ENCODE peak calls at places on chromosomes 5 and 9, in nine cellular contexts. U is heart left ventricle, Q is IMR-90, O is tibial nerve, P is A549, K is breast epithelium, C is ovary, Z is lower leg skin, A is upper lobe of left lung. B is an unnamed sample.
A peak's percentile ranks its signal among the peaks of the same experiment; 100 is the strongest.

GRCh38 chr5:125654392-125654791 is 768.8 kb upstream of the GRAMD2B start:
- DNase-seq in A (no peak), Z (no peak), U (no peak), O (no peak), C (no peak), Q (no peak), P (no peak), K (no peak), B (no peak)

GRCh38 chr5:88290801-88291200 is 22.2 kb upstream of the TMEM161B start:
- DNase-seq in O (no peak), Z (no peak), K (no peak), P (no peak), A (no peak), Q (peak; percentile 72), C (no peak), U (no peak), B (no peak)

GRCh38 chr9:110835404-110835803 is 166.8 kb downstream of the MUSK start:
- DNase-seq in K (no peak), P (peak; percentile 43), U (no peak), A (no peak), O (no peak), C (no peak), Z (no peak), Q (peak; percentile 91), B (no peak)

GRCh38 chr9:36818965-36819870 is 214.8 kb downstream of the PAX5 start:
- DNase-seq in K (no peak), Q (no peak), A (peak; percentile 81), P (no peak), Z (no peak), U (no peak), C (peak; percentile 40), O (no peak), B (no peak)

GRCh38 chr5:159231167-159231566 is 21.8 kb upstream of the RNF145 start:
- DNase-seq in Q (peak; percentile 31), Z (no peak), C (no peak), K (no peak), A (no peak), P (no peak), U (no peak), O (no peak), B (no peak)

GRCh38 chr5:96142786-96143434 is 181.3 kb upstream of the ELL2 start:
- DNase-seq in O (peak; percentile 40), K (no peak), C (no peak), A (no peak), P (no peak), U (no peak), Z (peak; percentile 33), Q (peak; percentile 69), B (no peak)

GRCh38 chr9:20178197-20178596 is 389.4 kb upstream of the SLC24A2 start:
- DNase-seq in U (no peak), O (no peak), C (no peak), Z (no peak), Q (no peak), K (no peak), P (no peak), A (no peak), B (no peak)

GRCh38 chr9:135677641-135678168 is 14.6 kb downstream of the LCN9 start:
- DNase-seq in Z (no peak), P (no peak), Q (no peak), C (no peak), U (no peak), K (no peak), O (no peak), A (peak; percentile 56), B (no peak)

GRCh38 chr9:111754800-111755199 is 39.9 kb downstream of the SHOC1 start:
- DNase-seq in O (no peak), Z (no peak), C (no peak), U (no peak), P (no peak), K (no peak), Q (no peak), A (no peak), B (no peak)

GRCh38 chr5:95743877-95744276 is 12.7 kb downstream of the RHOBTB3 start:
- DNase-seq in Z (no peak), Q (no peak), C (no peak), O (no peak), U (no peak), K (no peak), P (no peak), A (no peak), B (no peak)

GRCh38 chr5:145062280-145062679 is 772.9 kb downstream of the PRELID2 start:
- DNase-seq in K (no peak), U (no peak), Z (no peak), A (no peak), Q (peak; percentile 58), P (no peak), O (no peak), C (no peak), B (no peak)

GRCh38 chr5:125199968-125200841 is 453.8 kb upstream of the ZNF608 start:
- DNase-seq in U (no peak), C (no peak), K (no peak), O (no peak), Z (no peak), P (no peak), Q (no peak), A (no peak), B (peak; percentile 18)

DNA sequence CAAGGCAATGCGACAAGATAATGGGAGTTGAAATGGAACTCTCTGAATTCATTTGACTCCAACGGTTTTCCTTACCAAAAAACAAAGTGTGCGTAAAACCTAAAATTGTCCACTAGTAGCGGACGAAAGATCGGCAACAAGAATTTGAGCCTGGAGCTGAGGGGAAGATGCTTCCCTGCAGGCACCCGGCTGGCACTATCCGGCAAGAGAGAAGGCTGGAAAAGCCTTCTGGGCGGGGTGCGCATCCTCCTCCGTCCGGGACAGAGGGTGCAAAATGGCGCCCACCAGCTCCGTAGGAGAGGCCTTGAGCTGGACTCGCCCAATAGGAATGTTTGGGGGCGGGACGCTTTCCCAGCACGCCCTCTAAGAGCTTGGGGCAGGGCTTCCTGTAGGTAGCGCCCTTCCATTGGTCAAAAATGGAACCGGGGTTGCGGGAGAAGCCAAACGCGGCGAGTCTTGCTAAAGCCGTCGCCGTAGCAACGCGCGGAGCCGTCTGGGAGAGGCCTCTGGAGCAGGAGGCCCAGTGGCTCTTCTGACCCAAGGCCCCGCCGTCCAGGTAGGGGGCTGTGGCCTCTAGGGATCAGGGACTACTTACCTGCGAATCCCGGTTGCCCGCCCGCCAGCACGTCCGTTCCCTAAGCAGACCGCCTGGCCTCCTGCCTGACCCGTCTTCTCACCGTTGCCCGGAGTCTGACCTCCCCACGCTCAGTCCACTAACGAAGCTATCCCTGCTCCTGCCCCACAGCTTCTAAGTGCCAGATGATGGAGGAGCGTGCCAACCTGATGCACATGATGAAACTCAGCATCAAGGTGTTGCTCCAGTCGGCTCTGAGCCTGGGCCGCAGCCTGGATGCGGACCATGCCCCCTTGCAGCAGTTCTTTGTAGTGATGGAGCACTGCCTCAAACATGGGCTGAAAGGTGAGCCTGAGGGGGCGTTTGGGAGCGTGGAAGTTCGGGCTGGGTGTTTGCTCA is 9.2 kb downstream of the RUFY1 start:
- DNase-seq in P (peak; percentile 99), Z (peak; percentile 97), C (peak; percentile 96), A (peak; percentile 94), U (peak; percentile 97), O (peak; percentile 94), K (peak; percentile 99), Q (peak; percentile 98), B (peak; percentile 97)
- TF ChIP-seq POLR2A in P (peak; percentile 75), Z (no peak), C (peak; percentile 88), A (peak; percentile 90), U (peak; percentile 96), O (peak; percentile 97), K (peak; percentile 85), Q (peak; percentile 89), B (peak; percentile 95)

GRCh38 chr5:140205952-140206351 is 31.0 kb downstream of the CYSTM1 start:
- DNase-seq in A (no peak), K (no peak), C (no peak), P (no peak), U (no peak), O (no peak), Z (no peak), Q (no peak), B (no peak)
- TF ChIP-seq CTCF in A (no peak), K (no peak), C (no peak), P (no peak), U (no peak), O (no peak), Z (no peak), Q (no peak), B (no peak)

GRCh38 chr5:146447734-146448380 is 724 bp downstream of the TCERG1 start:
- DNase-seq in A (no peak), P (no peak), C (no peak), U (no peak), K (no peak), Z (no peak), O (no peak), Q (peak; percentile 55), B (no peak)

GRCh38 chr5:146451411-146451810 is 4.3 kb downstream of the TCERG1 start:
- DNase-seq in Z (no peak), C (no peak), Q (no peak), O (no peak), K (no peak), A (no peak), P (no peak), U (no peak), B (no peak)

GRCh38 chr5:146448783-146449519 is 1.8 kb downstream of the TCERG1 start:
- DNase-seq in A (no peak), P (no peak), Q (no peak), U (no peak), C (no peak), K (no peak), O (no peak), Z (no peak), B (no peak)

GRCh38 chr5:146441896-146442295 is 5.2 kb upstream of the TCERG1 start:
- DNase-seq in C (no peak), U (no peak), P (no peak), K (no peak), A (no peak), O (no peak), Q (peak; percentile 36), Z (no peak), B (no peak)

DNA sequence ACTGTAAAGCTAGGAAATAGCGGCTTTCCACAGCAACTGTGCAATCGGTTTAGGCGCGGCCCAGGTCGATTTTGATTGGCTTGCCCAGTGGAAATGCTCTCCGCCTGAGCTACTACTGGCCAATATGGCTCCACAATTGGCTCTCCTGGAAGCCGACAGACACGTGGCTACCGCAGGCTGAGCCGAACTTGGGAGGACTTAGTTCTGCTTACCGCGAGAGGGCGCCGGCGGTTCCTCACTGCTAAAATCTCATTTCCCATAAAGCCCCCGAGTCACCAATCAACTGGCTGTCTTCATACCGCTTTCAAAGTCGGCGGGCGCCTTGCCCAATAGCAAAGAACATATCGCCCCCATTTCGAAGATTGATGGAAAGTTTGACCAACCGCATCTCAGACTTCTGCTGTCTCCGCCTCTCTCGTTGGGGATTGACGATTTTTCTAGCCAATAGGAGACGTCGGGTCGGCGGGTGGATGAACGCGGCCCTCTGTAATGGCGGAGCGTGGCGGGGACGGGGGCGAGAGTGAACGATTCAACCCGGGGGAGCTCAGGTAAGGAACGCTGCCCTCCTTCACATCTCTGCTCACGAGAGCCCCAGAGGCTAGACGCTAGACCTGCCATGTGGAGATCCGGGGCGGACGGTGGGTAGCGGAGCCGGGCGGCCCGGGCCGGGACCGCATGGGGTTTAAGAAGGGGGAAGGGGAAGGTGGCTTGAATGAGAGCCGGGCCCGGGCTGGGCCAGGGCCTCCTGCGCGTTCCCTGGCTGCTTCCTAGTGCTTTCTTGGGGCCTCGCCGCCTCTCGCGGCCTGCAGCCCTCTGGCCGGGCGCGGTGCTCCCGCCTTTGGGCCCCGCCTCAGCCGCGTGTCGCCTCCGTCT is at the start of gene TCERG1:
- DNase-seq in O (peak; percentile 100), Z (peak; percentile 100), K (peak; percentile 99), C (peak; percentile 98), U (peak; percentile 99), P (peak; percentile 81), A (peak; percentile 92), Q (peak; percentile 100), B (peak; percentile 100)
- TF ChIP-seq POLR2A in O (peak; percentile 23), Z (no peak), K (no peak), C (peak; percentile 34), U (peak; percentile 27), P (peak; percentile 44), A (peak; percentile 53), Q (peak; percentile 82), B (no peak)

GRCh38 chr5:63877961-63878360 is 84.3 kb downstream of the HTR1A start:
- DNase-seq in A (no peak), P (no peak), O (no peak), Q (no peak), K (no peak), C (no peak), Z (no peak), U (no peak), B (no peak)
- TF ChIP-seq CTCF in A (no peak), P (no peak), O (no peak), Q (no peak), K (no peak), C (no peak), Z (no peak), U (no peak), B (no peak)